ENCODE peak calls at places on chromosome 1, in ten cellular contexts. T is KBM-7; R is BJ; Q is NCI-H1048; A is stimulated activated CD4-positive, alpha-beta T cell treated with anti-CD3 and anti-CD28 coated beads, Interleukin-2, amount 100 ng/mL, for 24 hours; D is left kidney; N is CMK; V is transverse colon; C is PC-3; E is cardiac fibroblast. H is an unnamed sample.

GRCh38 chr1:7783178-7783711 is 846 bp upstream of the PER3 start:
- DNase-seq in Q (no peak), T (peak; percentile 11), V (peak; percentile 72), A (peak; percentile 41), C (peak; percentile 51), D (peak; percentile 82), E (peak; percentile 69), N (peak; percentile 43), R (no peak), H (no peak)

GRCh38 chr1:196063307-196063706 is 544.9 kb downstream of the KCNT2 start:
- DNase-seq in C (no peak), A (no peak), Q (no peak), D (no peak), R (no peak), T (no peak), E (no peak), N (no peak), V (no peak), H (no peak)

GRCh38 chr1:55287732-55288131 is 72.6 kb upstream of the USP24 start:
- DNase-seq in Q (no peak), N (no peak), C (no peak), V (no peak), R (no peak), T (no peak), A (no peak), D (no peak), E (no peak), H (no peak)

GRCh38 chr1:95888877-95889799 is 655.1 kb downstream of the RWDD3 start:
- DNase-seq in T (no peak), R (no peak), C (no peak), E (peak; percentile 2), N (no peak), V (no peak), A (no peak), Q (no peak), D (peak; percentile 38), H (no peak)

GRCh38 chr1:182588460-182589396 is at the start of gene RNASEL:
- DNase-seq in C (peak; percentile 57), R (peak; percentile 16), Q (no peak), A (peak; percentile 68), T (peak; percentile 70), D (peak; percentile 91), E (peak; percentile 79), N (no peak), V (peak; percentile 86), H (no peak)

GRCh38 chr1:10640079-10640578 is 156.3 kb downstream of the CASZ1 start:
- DNase-seq in Q (no peak), T (peak; percentile 12), D (peak; percentile 52), C (no peak), E (no peak), R (no peak), A (no peak), V (no peak), N (no peak), H (no peak)

GRCh38 chr1:118136511-118136937 is 48.5 kb downstream of the SPAG17 start:
- DNase-seq in Q (no peak), E (peak; percentile 69), N (no peak), A (peak; percentile 43), T (no peak), C (peak; percentile 67), V (no peak), R (peak; percentile 90), D (peak; percentile 26), H (peak; percentile 58)

GRCh38 chr1:30757196-30757949 is at the start of gene LAPTM5:
- DNase-seq in N (no peak), A (peak; percentile 62), D (no peak), T (peak; percentile 83), R (no peak), Q (no peak), V (peak; percentile 72), E (peak; percentile 51), C (no peak), H (no peak)

GRCh38 chr1:57336793-57337192 is 87.1 kb downstream of the DAB1 start:
- DNase-seq in N (no peak), T (no peak), E (no peak), V (no peak), R (no peak), D (no peak), C (no peak), Q (no peak), A (no peak), H (no peak)